ENCODE peak calls at places on chromosomes 12 and 14, in four cellular contexts. V, P, A and T are unnamed samples.

GRCh38 chr12:6222009-6222702 is 22.0 kb downstream of the CD9 start:
- DNase-seq in V (no peak), P (no peak), A (no peak), T (no peak)

GRCh38 chr12:110786012-110786411 is 43.3 kb upstream of the PPP1CC start:
- DNase-seq in V (no peak), A (no peak), P (no peak), T (no peak)

GRCh38 chr12:7857916-7858315 is 14.8 kb downstream of the SLC2A14 start:
- DNase-seq in P (no peak), V (no peak), A (no peak), T (no peak)

GRCh38 chr12:26918321-26919215 is 19.2 kb downstream of the INTS13 start:
- DNase-seq in V (no peak), A (no peak), P (no peak), T (no peak)

GRCh38 chr14:22112004-22112403 is 438.4 kb upstream of the OR4E1 start:
- DNase-seq in A (no peak), P (peak), V (peak), T (peak)

GRCh38 chr12:47977772-47978597 is 14.6 kb downstream of the TMEM106C start:
- DNase-seq in P (no peak), V (no peak), A (no peak), T (no peak)

GRCh38 chr12:25433581-25434325 is 119.3 kb downstream of the LMNTD1 start:
- DNase-seq in V (no peak), P (peak), A (no peak), T (no peak)

GRCh38 chr12:89768586-89769482 is 60.2 kb upstream of the ATP2B1 start:
- DNase-seq in A (no peak), V (no peak), P (peak), T (no peak)

GRCh38 chr14:53032838-53033390 is 82.1 kb upstream of the FERMT2 start:
- DNase-seq in V (no peak), P (no peak), A (no peak), T (no peak)

GRCh38 chr12:113479578-113480335 is 8.1 kb upstream of the LHX5 start:
- DNase-seq in A (no peak), P (peak), V (peak), T (no peak)

GRCh38 chr14:68239988-68240387 is 420.4 kb downstream of the RAD51B start:
- DNase-seq in P (no peak), V (no peak), A (no peak), T (no peak)

GRCh38 chr14:53109028-53109687 is 44.0 kb downstream of the DDHD1 start:
- DNase-seq in A (no peak), V (peak), P (no peak), T (no peak)

GRCh38 chr12:6269986-6270385 is 40.5 kb upstream of the PLEKHG6 start:
- DNase-seq in V (no peak), A (no peak), P (no peak), T (no peak)

GRCh38 chr12:68185598-68185997 is 26.1 kb upstream of the IFNG start:
- DNase-seq in A (no peak), P (no peak), V (no peak), T (no peak)

GRCh38 chr14:100155881-100156645 is 3.4 kb downstream of the DEGS2 start:
- DNase-seq in A (no peak), V (no peak), P (no peak), T (no peak)

GRCh38 chr12:6551063-6551461 is 4.8 kb downstream of the IFFO1 start:
- DNase-seq in P (no peak), V (no peak), A (peak), T (no peak)

GRCh38 chr12:116377194-116377735 is 99.8 kb upstream of the MED13L start:
- DNase-seq in P (no peak), V (no peak), A (no peak), T (no peak)

GRCh38 chr12:4171742-4172141 is 101.8 kb upstream of the CCND2 start:
- DNase-seq in V (no peak), P (no peak), A (no peak), T (no peak)

GRCh38 chr12:93016752-93017350 is 87.8 kb upstream of the EEA1 start:
- DNase-seq in V (no peak), P (no peak), A (no peak), T (no peak)

GRCh38 chr14:20626274-20626673 is 15.2 kb downstream of the OR6S1 start:
- DNase-seq in V (no peak), P (no peak), A (no peak), T (no peak)

GRCh38 chr12:128077917-128078298 is 189.1 kb upstream of the TMEM132C start:
- DNase-seq in A (no peak), V (no peak), P (no peak), T (no peak)

GRCh38 chr12:113040722-113041168 is 15.8 kb upstream of the DTX1 start:
- DNase-seq in A (peak), V (no peak), P (peak), T (no peak)

GRCh38 chr12:25529738-25530137 is 23.3 kb downstream of the LMNTD1 start:
- DNase-seq in P (peak), V (no peak), A (no peak), T (no peak)

GRCh38 chr14:69050235-69051184 is 71.4 kb upstream of the ACTN1 start:
- DNase-seq in V (no peak), A (no peak), P (no peak), T (no peak)

GRCh38 chr12:3220382-3221321 is 143.5 kb downstream of the TSPAN9 start:
- DNase-seq in P (no peak), A (no peak), V (no peak), T (no peak)

GRCh38 chr12:25583545-25583944 is 30.5 kb upstream of the LMNTD1 start:
- DNase-seq in V (no peak), A (no peak), P (peak), T (no peak)

GRCh38 chr14:92497391-92497790 is 16.2 kb upstream of the RIN3 start:
- DNase-seq in P (no peak), A (no peak), V (no peak), T (no peak)

GRCh38 chr12:57623385-57623784 is 9.6 kb downstream of the B4GALNT1 start:
- DNase-seq in A (no peak), V (no peak), P (no peak), T (no peak)

GRCh38 chr14:66240112-66240511 is 246.1 kb upstream of the CCDC196 start:
- DNase-seq in P (peak), A (no peak), V (no peak), T (no peak)

GRCh38 chr12:104201238-104202001 is 14.2 kb upstream of the TXNRD1 start:
- DNase-seq in P (peak), V (peak), A (no peak), T (peak)

GRCh38 chr14:98171654-98172053 is 1100.3 kb downstream of the BCL11B start:
- DNase-seq in A (no peak), V (no peak), P (no peak), T (no peak)

DNA sequence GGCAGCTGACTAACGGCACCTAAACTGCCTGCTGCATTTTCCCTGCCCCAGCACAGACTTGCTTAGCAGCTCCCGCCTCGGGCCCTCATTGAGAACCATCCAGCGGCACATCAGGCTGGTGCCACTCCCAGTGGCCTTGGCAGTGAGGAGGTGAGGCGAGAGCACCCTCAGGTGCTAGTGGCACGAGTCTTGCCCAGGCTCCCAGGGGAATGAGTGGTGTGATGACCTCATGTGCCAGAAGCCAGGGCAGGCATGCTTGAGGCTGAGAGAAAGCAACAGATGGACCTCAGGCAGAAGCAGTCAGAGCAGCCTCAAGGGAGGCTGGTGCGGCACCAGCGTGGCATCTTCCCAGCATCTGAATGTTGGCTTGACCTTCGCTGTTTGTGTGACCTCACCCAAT is 60.2 kb downstream of the PRKCH start:
- DNase-seq in V (no peak), P (no peak), A (no peak), T (no peak)
- TF ChIP-seq CTCF in V (no peak), P (no peak), A (no peak), T (no peak)

DNA sequence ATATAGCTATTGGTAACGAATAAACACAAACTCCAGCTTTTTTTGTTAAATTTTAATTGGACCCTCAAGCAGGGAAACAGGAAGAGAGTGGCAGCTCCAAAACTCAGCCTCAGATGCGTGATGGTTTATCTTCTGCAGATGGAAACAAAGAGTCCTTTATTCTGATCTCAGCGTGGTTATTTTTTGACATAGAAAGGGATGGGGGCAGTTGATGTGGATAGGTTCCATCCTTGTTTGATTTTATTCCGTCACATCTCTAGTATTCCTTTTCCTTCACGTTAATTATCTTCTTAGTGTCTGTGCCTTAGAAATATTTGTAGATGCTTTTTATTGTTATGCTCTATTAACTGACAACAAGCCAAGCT is 447.6 kb upstream of the SEL1L start:
- DNase-seq in A (no peak), P (no peak), V (no peak), T (no peak)
- TF ChIP-seq CTCF in A (no peak), P (no peak), V (no peak), T (no peak)

GRCh38 chr12:121916719-121917118 is 1.7 kb upstream of the CFAP251 start:
- DNase-seq in P (peak), A (no peak), V (no peak), T (no peak)
- TF ChIP-seq CTCF in P (peak), A (no peak), V (no peak), T (no peak)

GRCh38 chr12:46382974-46383653 is 10.5 kb upstream of the SLC38A2 start:
- DNase-seq in P (peak), V (peak), A (peak), T (peak)
- TF ChIP-seq CTCF in P (no peak), V (no peak), A (no peak), T (no peak)